ENCODE peak calls at places on chromosomes 11 and 22, in four cellular contexts. P, U, L and Z are unnamed samples.

GRCh38 chr11:69640995-69641581 is at the start of gene CCND1:
- DNase-seq in P (peak; percentile 82), U (peak; percentile 86), L (peak; percentile 38), Z (peak; percentile 92)

GRCh38 chr11:125950696-125951645 is 5.1 kb downstream of the VSIG10L2 start:
- DNase-seq in P (no peak), U (peak; percentile 62), L (no peak), Z (no peak)

GRCh38 chr22:42758929-42759629 is 38.4 kb upstream of the A4GALT start:
- DNase-seq in P (no peak), U (peak; percentile 35), L (no peak), Z (no peak)

GRCh38 chr22:49771266-49772065 is 56.2 kb downstream of the BRD1 start:
- DNase-seq in P (no peak), U (no peak), L (no peak), Z (no peak)

GRCh38 chr11:14183973-14184372 is 175.0 kb downstream of the RRAS2 start:
- DNase-seq in P (no peak), U (no peak), L (no peak), Z (no peak)

GRCh38 chr11:64037027-64037633 is 1.4 kb downstream of the FLRT1 start:
- DNase-seq in P (no peak), U (no peak), L (no peak), Z (no peak)

GRCh38 chr11:120789391-120789790 is 234.5 kb upstream of the TBCEL start:
- DNase-seq in P (no peak), U (no peak), L (no peak), Z (no peak)

GRCh38 chr11:32884770-32885384 is 7.7 kb upstream of the QSER1 start:
- DNase-seq in P (no peak), U (peak; percentile 8), L (no peak), Z (peak; percentile 14)

GRCh38 chr11:105139669-105140068 is at the start of gene CARD18:
- DNase-seq in P (no peak), U (no peak), L (no peak), Z (no peak)